ENCODE peak calls at places on chromosome 5, in four cellular contexts. D, Y, P and T are unnamed samples.

GRCh38 chr5:978693-979092 is 29.9 kb upstream of the NKD2 start:
- DNase-seq in D (no peak), Y (no peak), P (no peak), T (no peak)

GRCh38 chr5:14528115-14528514 is 53.5 kb upstream of the OTULINL start:
- DNase-seq in D (no peak), Y (no peak), P (no peak), T (no peak)

GRCh38 chr5:10289353-10289752 is 18.3 kb downstream of the CMBL start:
- DNase-seq in D (no peak), Y (no peak), P (no peak), T (no peak)

GRCh38 chr5:170100051-170100943 is 5.4 kb upstream of the FOXI1 start:
- DNase-seq in D (peak), Y (peak), P (peak), T (peak)

GRCh38 chr5:55415071-55415470 is 107.3 kb downstream of the MTREX start:
- DNase-seq in D (no peak), Y (no peak), P (no peak), T (no peak)

GRCh38 chr5:138230261-138230660 is 17.1 kb upstream of the CDC23 start:
- DNase-seq in D (no peak), Y (no peak), P (no peak), T (peak)

GRCh38 chr5:39194466-39195136 is 24.8 kb downstream of the FYB1 start:
- DNase-seq in D (no peak), Y (peak), P (no peak), T (peak)

GRCh38 chr5:45038366-45038987 is 229.7 kb downstream of the MRPS30 start:
- DNase-seq in D (no peak), Y (peak), P (no peak), T (peak)

GRCh38 chr5:161547573-161548471 is 1.3 kb upstream of the GABRB2 start:
- DNase-seq in D (no peak), Y (no peak), P (peak), T (no peak)

GRCh38 chr5:98844865-98845264 is 71.4 kb downstream of the RGMB start:
- DNase-seq in D (no peak), Y (no peak), P (no peak), T (no peak)

GRCh38 chr5:68047035-68047434 is 168.5 kb upstream of the PIK3R1 start:
- DNase-seq in D (no peak), Y (no peak), P (no peak), T (no peak)

GRCh38 chr5:135019314-135019713 is 14.7 kb downstream of the PITX1 start:
- DNase-seq in D (no peak), Y (no peak), P (no peak), T (peak)

GRCh38 chr5:143495823-143496275 is 92.4 kb upstream of the NR3C1 start:
- DNase-seq in D (no peak), Y (no peak), P (no peak), T (no peak)

GRCh38 chr5:125257057-125257970 is 510.9 kb upstream of the ZNF608 start:
- DNase-seq in D (no peak), Y (no peak), P (no peak), T (no peak)

GRCh38 chr5:3119435-3119834 is 368.0 kb upstream of the IRX2 start:
- DNase-seq in D (no peak), Y (no peak), P (no peak), T (no peak)

GRCh38 chr5:58984009-58984525 is 401.2 kb downstream of the RAB3C start:
- DNase-seq in D (no peak), Y (no peak), P (no peak), T (no peak)

GRCh38 chr5:136081192-136081591 is 51.5 kb upstream of the SMAD5 start:
- DNase-seq in D (no peak), Y (no peak), P (no peak), T (no peak)

GRCh38 chr5:32753051-32753450 is 41.9 kb downstream of the NPR3 start:
- DNase-seq in D (no peak), Y (no peak), P (no peak), T (no peak)

GRCh38 chr5:108588323-108588722 is 159.4 kb upstream of the FER start:
- DNase-seq in D (no peak), Y (no peak), P (no peak), T (no peak)

GRCh38 chr5:82358454-82358853 is 80.3 kb upstream of the RPS23 start:
- DNase-seq in D (no peak), Y (no peak), P (no peak), T (no peak)

GRCh38 chr5:88660326-88660946 is 222.5 kb downstream of the MEF2C start:
- DNase-seq in D (no peak), Y (no peak), P (no peak), T (no peak)

GRCh38 chr5:146805099-146805498 is 73.5 kb downstream of the PPP2R2B start:
- DNase-seq in D (no peak), Y (no peak), P (no peak), T (no peak)

GRCh38 chr5:57741326-57741725 is 258.7 kb upstream of the ACTBL2 start:
- DNase-seq in D (no peak), Y (no peak), P (no peak), T (no peak)

GRCh38 chr5:148443998-148444397 is 60.2 kb downstream of the FBXO38 start:
- DNase-seq in D (peak), Y (peak), P (no peak), T (peak)

GRCh38 chr5:122291000-122291592 is 20.9 kb upstream of the SNCAIP start:
- DNase-seq in D (no peak), Y (no peak), P (no peak), T (no peak)

GRCh38 chr5:1032011-1032410 is 23.4 kb downstream of the NKD2 start:
- DNase-seq in D (no peak), Y (no peak), P (no peak), T (no peak)

GRCh38 chr5:42216904-42217303 is 206.3 kb upstream of the GHR start:
- DNase-seq in D (no peak), Y (no peak), P (no peak), T (no peak)

GRCh38 chr5:38551020-38552017 is 5.1 kb downstream of the LIFR start:
- DNase-seq in D (no peak), Y (peak), P (no peak), T (peak)

GRCh38 chr5:31231171-31231570 is 37.7 kb downstream of the CDH6 start:
- DNase-seq in D (no peak), Y (no peak), P (no peak), T (no peak)

GRCh38 chr5:173968154-173968553 is 20.8 kb upstream of the C5orf47 start:
- DNase-seq in D (no peak), Y (no peak), P (peak), T (no peak)

GRCh38 chr5:31027726-31028125 is 165.8 kb upstream of the CDH6 start:
- DNase-seq in D (no peak), Y (peak), P (no peak), T (no peak)

GRCh38 chr5:14675865-14676300 is 11.4 kb downstream of the OTULIN start:
- DNase-seq in D (peak), Y (no peak), P (no peak), T (peak)

GRCh38 chr5:137954131-137954879 is 65.0 kb downstream of the PKD2L2 start:
- DNase-seq in D (no peak), Y (no peak), P (no peak), T (no peak)

GRCh38 chr5:76579166-76579765 is 43.9 kb downstream of the F2RL2 start:
- DNase-seq in D (no peak), Y (no peak), P (no peak), T (no peak)

GRCh38 chr5:68258531-68258930 is 43.0 kb downstream of the PIK3R1 start:
- DNase-seq in D (no peak), Y (no peak), P (no peak), T (no peak)

GRCh38 chr5:63175850-63176249 is 597.2 kb downstream of the LRRC70 start:
- DNase-seq in D (no peak), Y (no peak), P (no peak), T (no peak)

GRCh38 chr5:145981612-145982571 is 45.5 kb downstream of the SH3RF2 start:
- DNase-seq in D (no peak), Y (peak), P (no peak), T (no peak)

GRCh38 chr5:103469288-103470065 is 93.1 kb downstream of the NUDT12 start:
- DNase-seq in D (no peak), Y (no peak), P (no peak), T (no peak)
- TF ChIP-seq RAD21 in D (no peak), Y (no peak), P (no peak), T (no peak)

GRCh38 chr5:17204133-17204489 is 13.3 kb upstream of the BASP1 start:
- DNase-seq in D (no peak), Y (no peak), P (no peak), T (no peak)

GRCh38 chr5:17206021-17206420 is 11.4 kb upstream of the BASP1 start:
- DNase-seq in D (no peak), Y (no peak), P (no peak), T (no peak)

DNA sequence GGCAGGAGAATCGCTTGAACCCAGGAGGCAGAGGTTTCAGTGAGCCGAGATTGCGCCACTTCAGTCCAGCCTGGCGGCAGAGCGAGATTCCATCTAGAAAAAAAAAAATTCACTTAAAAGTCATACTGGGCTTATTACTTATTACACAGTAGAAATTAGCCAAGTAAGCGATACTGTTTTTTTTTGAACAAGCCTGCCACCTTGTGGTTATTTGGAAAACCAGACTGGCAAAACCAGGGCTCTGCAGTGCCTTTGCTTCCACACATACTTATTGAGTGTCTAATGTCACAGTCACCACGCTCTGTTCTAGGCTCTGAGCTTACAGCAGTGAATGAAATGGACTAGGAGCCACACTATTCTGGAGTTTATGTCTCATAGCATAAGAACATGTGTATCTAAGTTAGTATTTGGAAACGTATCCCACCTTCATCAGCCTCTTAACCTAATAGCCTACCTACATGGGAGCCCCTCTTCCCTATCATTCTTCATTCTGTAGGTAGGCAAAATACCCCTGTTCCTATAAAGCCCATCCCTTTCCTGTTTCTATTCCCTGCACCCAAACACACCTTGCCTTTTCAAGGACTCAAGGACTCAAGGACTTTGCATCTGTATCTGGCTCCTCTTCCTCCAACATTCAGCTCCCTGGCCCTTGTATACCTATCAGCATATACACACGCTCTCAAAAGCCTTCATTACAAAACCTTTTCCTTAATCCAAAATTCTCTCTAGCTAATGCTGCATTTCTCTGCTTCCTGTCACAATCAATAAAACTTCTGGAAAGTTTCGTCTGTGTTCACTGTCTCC is 13.9 kb upstream of the BASP1 start:
- DNase-seq in D (no peak), Y (peak), P (no peak), T (peak)
- TF ChIP-seq HDAC2 in D (no peak), Y (no peak), P (no peak), T (no peak)

GRCh38 chr5:153623906-153624765 is 133.7 kb downstream of the GRIA1 start:
- DNase-seq in D (no peak), Y (no peak), P (no peak), T (no peak)
- TF ChIP-seq CREB1 in D (no peak), Y (no peak), P (no peak), T (no peak)

DNA sequence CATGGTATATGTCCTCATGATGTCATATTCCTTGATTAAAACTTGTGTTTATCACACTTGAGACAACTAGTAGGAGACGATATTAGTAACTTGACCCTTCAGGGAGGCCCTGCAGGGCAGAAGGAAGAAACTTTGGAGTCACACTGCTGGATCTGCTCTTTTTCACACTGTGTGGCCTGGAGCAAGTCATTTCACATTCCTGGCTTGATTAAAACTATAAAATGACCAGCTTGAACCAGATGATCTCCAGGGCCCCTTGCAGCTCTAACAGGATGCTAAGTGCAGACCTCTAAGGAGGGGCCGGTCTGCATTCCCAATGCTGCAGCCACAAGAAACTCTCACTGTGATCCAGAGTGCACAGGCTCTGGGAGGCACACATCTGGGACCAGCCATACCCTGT is 146.4 kb upstream of the ZNF366 start:
- DNase-seq in D (no peak), Y (no peak), P (no peak), T (no peak)
- TF ChIP-seq RAD21 in D (no peak), Y (no peak), P (no peak), T (no peak)

GRCh38 chr5:113057437-113058052 is 80.9 kb downstream of the DCP2 start:
- DNase-seq in D (no peak), Y (no peak), P (no peak), T (no peak)
- TF ChIP-seq HDAC2 in D (no peak), Y (no peak), P (no peak), T (no peak)

GRCh38 chr5:43554497-43554896 is 2.4 kb downstream of the PAIP1 start:
- DNase-seq in D (no peak), Y (no peak), P (no peak), T (no peak)

GRCh38 chr5:43553381-43553780 is 3.5 kb downstream of the PAIP1 start:
- DNase-seq in D (no peak), Y (no peak), P (no peak), T (no peak)

GRCh38 chr5:43560128-43560527 is 3.3 kb upstream of the PAIP1 start:
- DNase-seq in D (no peak), Y (no peak), P (no peak), T (no peak)

GRCh38 chr5:43556857-43557593 is at the start of gene PAIP1:
- DNase-seq in D (peak), Y (peak), P (peak), T (peak)

GRCh38 chr5:43555895-43556606 is 826 bp downstream of the PAIP1 start:
- DNase-seq in D (no peak), Y (peak), P (peak), T (peak)
- TF ChIP-seq CREB1 in D (no peak), Y (no peak), P (no peak), T (peak)

DNA sequence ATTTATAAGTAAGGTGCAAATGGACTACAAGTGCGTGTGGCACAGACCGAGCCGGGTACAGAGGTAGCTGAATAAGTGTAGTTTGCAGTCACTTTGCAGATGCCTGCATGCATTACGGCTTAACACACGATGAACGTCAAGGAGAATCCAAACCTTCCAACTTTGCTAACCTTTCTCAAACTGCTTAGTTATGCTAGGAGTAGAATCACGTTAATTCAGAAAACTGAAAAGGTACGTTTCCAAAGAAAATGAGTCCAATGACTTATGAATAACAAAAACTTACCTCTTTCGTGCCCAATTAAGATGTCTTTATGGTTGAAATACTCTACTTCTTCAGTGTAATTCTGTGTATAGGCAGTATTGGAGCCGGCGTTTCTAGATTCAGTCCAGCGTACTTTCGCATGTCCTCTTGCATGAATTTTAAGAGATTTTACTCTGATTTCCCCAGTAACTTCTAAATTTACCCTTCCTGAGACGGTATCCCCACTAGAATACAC is 539 bp downstream of the ARRDC3 start:
- DNase-seq in D (peak), Y (peak), P (no peak), T (peak)
- TF ChIP-seq RAD21 in D (no peak), Y (no peak), P (no peak), T (no peak)

GRCh38 chr5:159198063-159199036 is 11.0 kb downstream of the RNF145 start:
- DNase-seq in D (peak), Y (no peak), P (no peak), T (no peak)
- TF ChIP-seq HDAC2 in D (no peak), Y (no peak), P (no peak), T (no peak)

DNA sequence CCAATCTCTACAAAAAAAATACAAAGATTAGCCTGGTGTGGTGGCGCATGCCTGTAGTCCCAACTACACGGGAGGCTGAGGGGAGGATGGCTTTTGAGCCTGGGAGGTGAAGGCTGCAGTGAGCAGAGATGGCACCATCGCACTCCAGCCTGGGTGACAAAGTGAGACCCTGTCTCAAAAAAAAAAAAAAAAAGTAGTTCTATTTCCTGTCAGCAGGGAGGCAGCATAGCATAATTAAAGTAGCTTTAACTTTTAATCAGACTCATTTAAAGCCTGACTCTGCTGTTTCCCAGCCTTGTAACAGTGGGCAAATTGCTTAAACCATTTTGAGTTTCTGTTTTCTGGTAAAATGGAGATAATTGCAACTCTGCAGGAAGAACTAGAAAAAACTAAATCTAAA is 31.2 kb downstream of the CNOT6 start:
- DNase-seq in D (no peak), Y (no peak), P (peak), T (no peak)
- TF ChIP-seq CREB1 in D (no peak), Y (no peak), P (no peak), T (no peak)

DNA sequence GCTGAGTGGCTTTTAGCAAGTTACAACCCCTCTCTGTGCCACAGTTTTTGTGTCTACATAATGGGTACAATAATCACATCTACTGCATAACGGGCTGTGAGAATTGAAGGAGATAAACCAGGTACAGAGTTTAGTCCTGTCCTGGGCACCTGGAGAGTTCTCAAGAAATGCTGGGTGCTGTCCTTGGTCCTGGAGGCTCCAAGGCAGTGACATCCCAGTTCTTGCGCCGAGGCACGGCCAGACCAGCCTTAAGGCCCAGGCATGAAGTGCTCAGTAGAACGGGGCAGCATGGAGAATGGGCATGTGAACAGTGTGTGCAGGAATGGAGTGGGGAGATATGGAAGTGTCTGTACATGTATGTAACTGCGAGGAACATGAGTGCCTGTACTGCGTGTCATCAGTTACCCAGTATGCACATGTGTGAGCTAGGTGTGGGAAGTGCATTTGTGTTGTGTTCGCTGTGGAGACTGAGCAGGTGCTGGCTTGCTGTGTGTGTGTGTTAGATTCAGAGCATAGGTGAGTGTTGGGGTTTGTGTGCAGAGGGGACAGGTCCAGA is 6.3 kb upstream of the UNC5A start:
- DNase-seq in D (no peak), Y (no peak), P (peak), T (peak)
- TF ChIP-seq RAD21 in D (no peak), Y (no peak), P (peak), T (no peak)